ENCODE peak calls at places on chromosomes 3 and 15, in nine cellular contexts. G, X, U, J, D, K, V, B and S are unnamed samples. For H3K4me1, the result is how much of the 10 kb centered on the place peaks cover.

GRCh38 chr3:43031490-43032216 is 52.5 kb downstream of the GASK1A start:
- DNase-seq in U (no peak), G (no peak), D (no peak), J (no peak), X (no peak), K (no peak), V (no peak), B (no peak), S (no peak)

GRCh38 chr3:35598804-35599203 is 40.5 kb upstream of the ARPP21 start:
- DNase-seq in V (no peak), K (no peak), B (no peak), X (no peak), G (no peak), U (no peak), D (no peak), J (no peak), S (no peak)

GRCh38 chr3:4509043-4509442 is 15.9 kb downstream of the ITPR1 start:
- DNase-seq in G (no peak), D (no peak), V (no peak), B (no peak), U (no peak), J (no peak), X (no peak), K (no peak), S (no peak)

GRCh38 chr3:10108091-10108490 is at the start of gene FANCD2OS:
- DNase-seq in G (no peak), K (no peak), J (no peak), B (no peak), D (no peak), V (no peak), U (no peak), X (no peak), S (no peak)

GRCh38 chr15:78438595-78439285 is 724 bp downstream of the IREB2 start:
- DNase-seq in X (no peak), D (no peak), J (no peak), U (no peak), G (no peak), V (peak), B (no peak), K (no peak), S (peak)

GRCh38 chr3:12473503-12473902 is 10.8 kb upstream of the TSEN2 start:
- DNase-seq in U (no peak), J (no peak), G (no peak), B (no peak), X (no peak), V (no peak), K (no peak), D (no peak), S (no peak)

GRCh38 chr3:188396900-188397299 is 242.9 kb downstream of the LPP start:
- DNase-seq in D (no peak), G (no peak), U (no peak), J (no peak), K (no peak), V (no peak), X (no peak), B (no peak), S (no peak)

GRCh38 chr15:95988574-95988887 is 342.0 kb upstream of the NR2F2 start:
- DNase-seq in B (no peak), J (no peak), K (no peak), U (no peak), V (no peak), D (peak), G (no peak), X (peak), S (no peak)

GRCh38 chr3:12758025-12758830 is 831 bp downstream of the TMEM40 start:
- DNase-seq in B (no peak), K (no peak), U (peak), V (no peak), G (no peak), J (no peak), X (peak), D (peak), S (no peak)

GRCh38 chr15:94002026-94002425 is 229.3 kb upstream of the MCTP2 start:
- DNase-seq in B (no peak), G (no peak), K (no peak), D (no peak), U (no peak), X (no peak), V (peak), J (no peak), S (no peak)

GRCh38 chr3:178703268-178703975 is 167.2 kb downstream of the KCNMB2 start:
- DNase-seq in U (no peak), V (no peak), J (peak), D (no peak), X (no peak), G (no peak), B (no peak), K (no peak), S (no peak)

GRCh38 chr3:184332370-184333090 is 4.9 kb upstream of the FAM131A start:
- DNase-seq in B (no peak), V (no peak), D (no peak), X (no peak), J (peak), U (no peak), K (no peak), G (no peak), S (no peak)

GRCh38 chr3:69665026-69665739 is 74.1 kb upstream of the MITF start:
- DNase-seq in G (no peak), X (peak), B (no peak), U (no peak), K (no peak), V (no peak), D (peak), J (no peak), S (no peak)

GRCh38 chr3:100761211-100761921 is 52.1 kb downstream of the TFG start:
- DNase-seq in J (no peak), K (no peak), D (no peak), X (no peak), G (no peak), B (no peak), V (peak), U (no peak), S (peak)

GRCh38 chr3:13822042-13822441 is 57.8 kb downstream of the WNT7A start:
- DNase-seq in G (no peak), J (no peak), U (no peak), D (no peak), V (no peak), K (no peak), B (no peak), X (no peak), S (no peak)

GRCh38 chr3:196639517-196640500 is at the start of gene NRROS:
- DNase-seq in B (peak), K (peak), X (peak), G (no peak), V (peak), D (peak), J (no peak), U (peak), S (peak)

GRCh38 chr3:196643761-196644160 is 4.3 kb downstream of the NRROS start:
- DNase-seq in V (no peak), D (no peak), G (no peak), B (no peak), U (peak), J (no peak), K (no peak), X (no peak), S (no peak)

GRCh38 chr3:196640501-196640968 is 1.0 kb downstream of the NRROS start:
- DNase-seq in U (peak), V (no peak), B (no peak), G (no peak), J (no peak), D (no peak), K (no peak), X (no peak), S (no peak)

GRCh38 chr3:196643201-196643749 is 3.8 kb downstream of the NRROS start:
- DNase-seq in V (no peak), U (peak), D (no peak), B (no peak), K (no peak), J (no peak), X (no peak), G (no peak), S (no peak)

GRCh38 chr3:196641278-196642058 is 2.0 kb downstream of the NRROS start:
- DNase-seq in D (no peak), J (no peak), V (no peak), U (peak), B (no peak), G (no peak), X (no peak), K (no peak), S (no peak)
- H3K4me1 ChIP-seq in D (under half), J (under half), V (under half), U (under half), B (under half), G (under half), X (under half), K (under half), S (under half)

DNA sequence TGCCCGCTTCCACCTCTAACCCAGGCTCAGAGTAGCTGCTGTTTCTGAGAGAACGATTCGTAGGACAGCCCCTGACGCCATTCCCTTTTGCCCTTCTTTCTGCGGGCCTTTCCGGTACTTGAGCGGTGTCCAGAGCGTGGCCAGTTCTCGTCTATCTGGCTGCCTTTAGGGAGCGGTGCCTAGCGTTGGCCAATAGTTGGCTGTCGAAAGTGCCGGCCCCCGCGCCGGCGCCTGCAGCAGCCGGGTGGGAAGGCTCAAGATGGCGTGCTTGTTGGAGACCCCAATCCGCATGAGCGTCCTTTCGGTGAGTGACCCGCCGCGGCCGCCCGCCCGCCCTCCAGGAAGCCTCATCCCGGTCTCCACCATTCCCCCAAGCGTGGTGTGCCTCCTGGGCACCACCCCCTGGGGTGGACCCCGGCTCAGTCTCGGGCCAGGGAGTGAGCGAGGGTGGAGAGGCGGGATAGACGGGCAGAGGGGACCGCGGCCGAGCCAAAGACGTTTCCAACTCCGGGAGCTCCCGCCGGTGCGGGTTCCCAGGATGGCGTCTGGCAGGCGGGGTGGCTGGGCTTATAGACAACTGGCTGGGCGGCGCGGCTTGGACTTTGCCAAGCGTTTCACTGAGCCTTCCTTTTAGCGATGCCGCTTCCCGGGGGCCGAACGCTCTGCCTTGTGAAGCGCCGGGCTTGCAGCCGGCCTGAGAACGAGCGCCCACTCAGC is at the start of gene ARMC8:
- DNase-seq in D (peak), J (no peak), U (peak), G (no peak), K (no peak), X (peak), V (peak), B (peak), S (peak)
- H3K4me1 ChIP-seq in D (under half), J (under half), U (under half), G (under half), K (under half), X (under half), V (under half), B (under half), S (under half)

GRCh38 chr3:185929192-185930151 is 8.3 kb downstream of the TRA2B start:
- DNase-seq in G (no peak), V (peak), X (no peak), J (no peak), D (no peak), B (no peak), U (no peak), K (no peak), S (no peak)
- H3K4me1 ChIP-seq in G (half or more), V (half or more), X (under half), J (half or more), D (half or more), B (under half), U (half or more), K (half or more), S (half or more)

DNA sequence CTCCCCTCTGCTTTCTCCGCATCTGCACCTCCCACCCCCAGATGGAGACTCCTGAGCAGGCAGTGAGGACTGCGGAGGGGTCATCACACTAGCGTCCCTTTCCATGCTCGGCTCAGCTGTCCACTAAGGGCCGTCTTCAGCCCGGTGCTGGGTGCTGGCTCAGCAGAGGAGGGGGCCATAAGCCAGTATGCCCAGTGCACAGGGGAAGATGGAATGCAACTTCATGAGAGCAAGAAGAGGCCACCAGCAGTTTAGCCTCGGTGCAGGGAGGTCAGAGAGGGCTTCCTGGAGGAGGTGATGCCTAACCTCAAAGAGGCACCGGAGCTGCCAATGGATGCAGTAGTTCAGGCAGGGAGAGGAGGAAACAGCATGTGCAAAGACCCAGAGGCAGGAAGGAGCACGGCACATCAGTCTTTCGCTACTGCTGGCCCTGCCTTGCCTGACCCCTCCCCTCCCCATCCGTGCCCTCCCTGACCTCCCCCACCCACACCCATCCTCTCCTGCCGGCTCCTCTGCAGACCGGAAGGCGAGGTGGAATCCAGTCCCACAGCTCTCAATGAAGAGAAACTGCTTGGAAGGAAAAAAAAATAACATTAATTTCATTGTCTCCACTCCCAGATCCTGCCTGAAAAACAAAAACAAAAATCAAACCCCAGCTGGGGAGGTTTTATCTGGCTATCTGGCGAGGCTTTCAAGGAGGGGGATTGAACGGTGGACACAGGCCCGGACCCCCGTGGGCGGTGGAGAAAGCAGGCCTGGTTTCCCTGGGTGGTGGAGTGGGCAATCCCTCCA is 15.3 kb upstream of the PLXND1 start:
- DNase-seq in K (no peak), V (no peak), X (peak), J (no peak), D (no peak), B (no peak), U (peak), G (no peak), S (no peak)
- H3K4me1 ChIP-seq in K (under half), V (under half), X (under half), J (under half), D (under half), B (under half), U (under half), G (half or more), S (under half)

GRCh38 chr3:172133830-172134229 is 94.5 kb downstream of the FNDC3B start:
- DNase-seq in K (no peak), X (no peak), J (no peak), D (no peak), U (no peak), G (no peak), V (no peak), B (no peak), S (no peak)
- H3K4me1 ChIP-seq in K (under half), X (under half), J (half or more), D (half or more), U (under half), G (half or more), V (under half), B (under half), S (under half)

GRCh38 chr3:172176385-172176784 is 137.0 kb downstream of the FNDC3B start:
- DNase-seq in K (no peak), V (peak), B (no peak), J (no peak), D (no peak), U (no peak), X (no peak), G (no peak), S (no peak)

GRCh38 chr3:172173316-172174271 is 134.2 kb downstream of the FNDC3B start:
- DNase-seq in V (no peak), D (no peak), B (no peak), X (no peak), K (no peak), G (no peak), J (no peak), U (no peak), S (no peak)

GRCh38 chr3:172177046-172177445 is 137.7 kb downstream of the FNDC3B start:
- DNase-seq in B (no peak), J (no peak), K (no peak), D (no peak), V (no peak), G (no peak), X (no peak), U (no peak), S (peak)

GRCh38 chr3:172175254-172175599 is 135.8 kb downstream of the FNDC3B start:
- DNase-seq in K (no peak), B (no peak), X (no peak), U (no peak), V (no peak), D (no peak), J (no peak), G (no peak), S (peak)

GRCh38 chr3:172174396-172175253 is 135.2 kb downstream of the FNDC3B start:
- DNase-seq in U (no peak), G (no peak), J (no peak), D (no peak), X (no peak), B (no peak), V (peak), K (no peak), S (peak)
- H3K4me1 ChIP-seq in U (under half), G (half or more), J (half or more), D (half or more), X (under half), B (under half), V (under half), K (under half), S (under half)